ENCODE peak calls at places on chromosomes 11 and 22, in four cellular contexts. One of them, this sample, is unnamed.
A peak's percentile ranks its signal among the peaks of the same experiment; 100 is the strongest.

GRCh38 chr11:22337571-22338464 is at the start of gene SLC17A6:
- DNase-seq in K562: no peak
- DNase-seq in HL-60: peak; percentile 12
- DNase-seq in GM12878: no peak
- DNase-seq in this sample: no peak

GRCh38 chr11:30560345-30561106 is 25.6 kb downstream of the MPPED2 start:
- DNase-seq in K562: no peak
- DNase-seq in GM12878: no peak
- DNase-seq in HL-60: no peak
- DNase-seq in this sample: no peak

GRCh38 chr11:60924906-60925684 is 835 bp downstream of the TMEM132A start:
- DNase-seq in HL-60: no peak
- DNase-seq in K562: no peak
- DNase-seq in GM12878: no peak
- DNase-seq in this sample: no peak

GRCh38 chr22:21902296-21903087 is 35.0 kb upstream of the MAPK1 start:
- DNase-seq in HL-60: no peak
- DNase-seq in GM12878: peak; percentile 56
- DNase-seq in K562: no peak
- DNase-seq in this sample: peak; percentile 24

GRCh38 chr11:76455331-76455730 is 10.5 kb downstream of the EMSY start:
- DNase-seq in K562: no peak
- DNase-seq in HL-60: no peak
- DNase-seq in GM12878: no peak
- DNase-seq in this sample: no peak

GRCh38 chr22:29689872-29690213 is 30.0 kb upstream of the CABP7 start:
- DNase-seq in K562: no peak
- DNase-seq in HL-60: peak; percentile 46
- DNase-seq in GM12878: no peak
- DNase-seq in this sample: no peak

GRCh38 chr11:112469376-112469775 is 208.7 kb upstream of the PLET1 start:
- DNase-seq in K562: no peak
- DNase-seq in HL-60: no peak
- DNase-seq in GM12878: no peak
- DNase-seq in this sample: no peak

GRCh38 chr22:19066531-19067271 is 55.5 kb downstream of the DGCR2 start:
- DNase-seq in GM12878: no peak
- DNase-seq in HL-60: no peak
- DNase-seq in K562: no peak
- DNase-seq in this sample: no peak

GRCh38 chr11:85805387-85805786 is 5.6 kb downstream of the SYTL2 start:
- DNase-seq in K562: no peak
- DNase-seq in HL-60: no peak
- DNase-seq in GM12878: no peak
- DNase-seq in this sample: no peak

GRCh38 chr11:128720522-128720985 is 26.7 kb downstream of the FLI1 start:
- DNase-seq in K562: no peak
- DNase-seq in GM12878: no peak
- DNase-seq in HL-60: peak; percentile 29
- DNase-seq in this sample: no peak

GRCh38 chr22:31488988-31489617 is 539 bp downstream of the EIF4ENIF1 start:
- DNase-seq in HL-60: peak; percentile 21
- DNase-seq in K562: peak; percentile 27
- DNase-seq in GM12878: no peak
- DNase-seq in this sample: peak; percentile 41

GRCh38 chr11:115264278-115264677 is 239.9 kb downstream of the CADM1 start:
- DNase-seq in GM12878: no peak
- DNase-seq in K562: no peak
- DNase-seq in HL-60: no peak
- DNase-seq in this sample: no peak

GRCh38 chr11:125370561-125371389 is 125.3 kb downstream of the FEZ1 start:
- DNase-seq in K562: no peak
- DNase-seq in HL-60: no peak
- DNase-seq in GM12878: no peak
- DNase-seq in this sample: no peak

GRCh38 chr11:100929377-100929776 is 200.2 kb downstream of the PGR start:
- DNase-seq in GM12878: no peak
- DNase-seq in HL-60: no peak
- DNase-seq in K562: no peak
- DNase-seq in this sample: no peak

GRCh38 chr22:17228725-17229126 is 9.5 kb upstream of the ADA2 start:
- DNase-seq in K562: no peak
- DNase-seq in HL-60: no peak
- DNase-seq in GM12878: no peak
- DNase-seq in this sample: no peak

GRCh38 chr11:635945-636510 is 1.0 kb upstream of the DRD4 start:
- DNase-seq in HL-60: no peak
- DNase-seq in K562: no peak
- DNase-seq in GM12878: no peak
- DNase-seq in this sample: no peak

GRCh38 chr11:126307706-126308105 is 3.8 kb downstream of the DCPS start:
- DNase-seq in GM12878: no peak
- DNase-seq in K562: no peak
- DNase-seq in HL-60: peak; percentile 75
- DNase-seq in this sample: no peak

GRCh38 chr11:43868852-43869567 is 11.6 kb upstream of the ALKBH3 start:
- DNase-seq in K562: peak; percentile 36
- DNase-seq in GM12878: peak; percentile 84
- DNase-seq in HL-60: peak; percentile 88
- DNase-seq in this sample: peak; percentile 43

GRCh38 chr11:130611791-130612251 is 163.4 kb downstream of the ADAMTS15 start:
- DNase-seq in HL-60: no peak
- DNase-seq in GM12878: no peak
- DNase-seq in K562: no peak
- DNase-seq in this sample: no peak

GRCh38 chr22:46563381-46564083 is 26.1 kb upstream of the CELSR1 start:
- DNase-seq in K562: peak; percentile 78
- DNase-seq in GM12878: no peak
- DNase-seq in HL-60: peak; percentile 86
- DNase-seq in this sample: peak; percentile 90

GRCh38 chr22:48793949-48794348 is 1033.7 kb downstream of the BRD1 start:
- DNase-seq in HL-60: no peak
- DNase-seq in GM12878: no peak
- DNase-seq in K562: no peak
- DNase-seq in this sample: no peak

GRCh38 chr11:45886816-45887520 is 1.5 kb downstream of the MAPK8IP1 start:
- DNase-seq in K562: no peak
- DNase-seq in GM12878: no peak
- DNase-seq in HL-60: no peak
- DNase-seq in this sample: no peak

GRCh38 chr22:36767035-36767775 is 8.7 kb downstream of the IFT27 start:
- DNase-seq in K562: no peak
- DNase-seq in HL-60: no peak
- DNase-seq in GM12878: no peak
- DNase-seq in this sample: no peak

GRCh38 chr22:26431151-26431995 is 2.3 kb downstream of the ASPHD2 start:
- DNase-seq in HL-60: no peak
- DNase-seq in GM12878: peak; percentile 26
- DNase-seq in K562: no peak
- DNase-seq in this sample: no peak

GRCh38 chr11:9302448-9302847 is 11.9 kb downstream of the TMEM41B start:
- DNase-seq in GM12878: no peak
- DNase-seq in HL-60: no peak
- DNase-seq in K562: no peak
- DNase-seq in this sample: no peak

GRCh38 chr22:37201066-37201820 is 11.0 kb downstream of the SSTR3 start:
- DNase-seq in K562: no peak
- DNase-seq in HL-60: no peak
- DNase-seq in GM12878: no peak
- DNase-seq in this sample: no peak

GRCh38 chr11:19679952-19680823 is 32.4 kb upstream of the NAV2 start:
- DNase-seq in HL-60: no peak
- DNase-seq in GM12878: no peak
- DNase-seq in K562: no peak
- DNase-seq in this sample: no peak

GRCh38 chr11:29231586-29231985 is 785.2 kb downstream of the KCNA4 start:
- DNase-seq in K562: no peak
- DNase-seq in HL-60: no peak
- DNase-seq in GM12878: no peak
- DNase-seq in this sample: no peak

GRCh38 chr22:50169774-50170341 is 673 bp upstream of the PANX2 start:
- DNase-seq in GM12878: no peak
- DNase-seq in K562: peak; percentile 80
- DNase-seq in HL-60: peak; percentile 43
- DNase-seq in this sample: no peak

GRCh38 chr11:128505449-128506058 is 81.8 kb downstream of the ETS1 start:
- DNase-seq in GM12878: no peak
- DNase-seq in K562: no peak
- DNase-seq in HL-60: no peak
- DNase-seq in this sample: no peak

GRCh38 chr11:85088286-85088685 is 538.9 kb downstream of the DLG2 start:
- DNase-seq in HL-60: no peak
- DNase-seq in K562: no peak
- DNase-seq in GM12878: no peak
- DNase-seq in this sample: no peak

GRCh38 chr22:47918276-47918928 is 1156.0 kb downstream of the TBC1D22A start:
- DNase-seq in HL-60: no peak
- DNase-seq in K562: no peak
- DNase-seq in GM12878: peak; percentile 47
- DNase-seq in this sample: peak; percentile 16

GRCh38 chr11:71440021-71440755 is 8.0 kb downstream of the DHCR7 start:
- DNase-seq in HL-60: no peak
- DNase-seq in GM12878: no peak
- DNase-seq in K562: no peak
- DNase-seq in this sample: no peak
- TF ChIP-seq SPI1 in HL-60: no peak
- TF ChIP-seq SPI1 in GM12878: no peak
- TF ChIP-seq SPI1 in K562: no peak
- TF ChIP-seq SPI1 in this sample: no peak

GRCh38 chr11:75453916-75454655 is 21.1 kb upstream of the KLHL35 start:
- DNase-seq in HL-60: no peak
- DNase-seq in K562: no peak
- DNase-seq in GM12878: no peak
- DNase-seq in this sample: no peak

GRCh38 chr11:75449271-75449670 is 16.3 kb upstream of the KLHL35 start:
- DNase-seq in GM12878: no peak
- DNase-seq in K562: no peak
- DNase-seq in HL-60: no peak
- DNase-seq in this sample: no peak

GRCh38 chr11:75450236-75450635 is 17.2 kb upstream of the KLHL35 start:
- DNase-seq in GM12878: no peak
- DNase-seq in K562: no peak
- DNase-seq in HL-60: no peak
- DNase-seq in this sample: no peak

GRCh38 chr11:75449776-75450175 is 16.8 kb upstream of the KLHL35 start:
- DNase-seq in K562: no peak
- DNase-seq in HL-60: no peak
- DNase-seq in GM12878: no peak
- DNase-seq in this sample: no peak

DNA sequence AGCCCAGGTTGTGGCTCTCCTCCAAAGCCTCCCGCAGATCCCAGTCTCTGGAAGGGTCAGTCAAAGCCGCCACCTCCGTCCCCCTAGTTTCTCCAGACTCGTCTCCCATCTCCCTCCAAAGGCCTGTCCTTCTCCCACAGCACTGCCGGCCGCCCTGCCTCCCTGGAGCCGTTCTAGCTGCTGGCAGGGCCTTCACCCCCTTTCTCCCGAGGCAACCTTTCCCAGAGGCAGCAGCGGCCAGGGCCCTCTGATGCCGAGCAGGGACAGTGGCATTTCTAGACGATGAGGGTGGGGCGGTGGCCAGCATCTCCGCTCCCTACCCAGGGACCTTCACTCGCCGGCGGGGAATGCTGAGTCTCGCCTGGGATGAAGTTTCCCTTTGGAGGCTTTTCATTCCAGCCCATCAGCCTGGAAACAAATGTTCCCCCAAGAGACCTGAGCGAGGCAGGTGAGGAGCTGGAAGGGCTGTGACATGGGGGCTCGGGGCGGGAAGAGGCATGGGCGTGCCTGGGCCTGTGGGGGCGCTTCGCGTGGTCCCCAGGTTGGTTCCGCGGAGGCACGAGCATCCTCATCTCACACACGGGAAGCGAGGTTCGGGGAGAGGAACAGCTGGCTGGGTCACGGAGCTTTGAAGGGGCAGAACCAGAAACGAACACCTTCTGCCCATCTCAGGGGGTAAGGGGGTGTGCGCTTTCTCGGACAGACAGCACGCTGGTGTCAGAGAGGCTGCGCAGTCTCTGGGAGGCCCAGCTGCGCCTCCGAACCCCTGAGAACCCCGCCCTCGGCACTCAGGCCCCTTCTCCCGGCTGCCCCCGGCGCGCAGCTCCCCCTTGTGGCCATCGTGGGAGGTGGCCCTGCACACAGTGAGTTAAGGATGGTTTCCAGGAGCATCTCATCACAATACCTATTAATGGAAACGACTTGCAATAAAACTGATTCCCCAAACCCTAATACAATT is 18.1 kb upstream of the KLHL35 start:
- DNase-seq in GM12878: no peak
- DNase-seq in HL-60: peak; percentile 14
- DNase-seq in K562: peak; percentile 86
- DNase-seq in this sample: peak; percentile 53
- TF ChIP-seq SPI1 in GM12878: no peak
- TF ChIP-seq SPI1 in HL-60: no peak
- TF ChIP-seq SPI1 in K562: no peak
- TF ChIP-seq SPI1 in this sample: no peak

GRCh38 chr11:42172441-42172840 is 713.0 kb upstream of the LRRC4C start:
- DNase-seq in K562: no peak
- DNase-seq in GM12878: no peak
- DNase-seq in HL-60: no peak
- DNase-seq in this sample: no peak
- TF ChIP-seq SPI1 in K562: no peak
- TF ChIP-seq SPI1 in GM12878: no peak
- TF ChIP-seq SPI1 in HL-60: no peak
- TF ChIP-seq SPI1 in this sample: no peak

DNA sequence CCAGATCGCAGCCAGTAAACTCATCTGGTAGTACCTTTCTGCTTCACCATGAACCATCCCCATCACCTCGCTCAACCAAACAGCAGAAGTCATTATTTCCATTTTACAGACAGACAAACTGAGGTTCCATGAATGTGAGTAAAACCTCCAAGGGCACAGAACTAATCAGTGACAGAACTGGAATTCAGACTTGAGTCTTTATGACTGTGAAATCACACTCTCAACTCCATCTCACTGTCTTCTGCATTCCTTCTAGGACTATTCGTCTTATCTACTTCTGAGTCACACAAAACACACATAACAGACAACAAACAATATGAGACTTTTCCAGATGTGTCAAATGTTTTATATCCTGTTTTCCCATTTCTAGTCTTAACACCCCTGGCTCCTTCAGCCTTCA is 9.3 kb upstream of the NUP50 start:
- DNase-seq in GM12878: no peak
- DNase-seq in HL-60: no peak
- DNase-seq in K562: no peak
- DNase-seq in this sample: no peak
- TF ChIP-seq SPI1 in GM12878: no peak
- TF ChIP-seq SPI1 in HL-60: no peak
- TF ChIP-seq SPI1 in K562: no peak
- TF ChIP-seq SPI1 in this sample: no peak

DNA sequence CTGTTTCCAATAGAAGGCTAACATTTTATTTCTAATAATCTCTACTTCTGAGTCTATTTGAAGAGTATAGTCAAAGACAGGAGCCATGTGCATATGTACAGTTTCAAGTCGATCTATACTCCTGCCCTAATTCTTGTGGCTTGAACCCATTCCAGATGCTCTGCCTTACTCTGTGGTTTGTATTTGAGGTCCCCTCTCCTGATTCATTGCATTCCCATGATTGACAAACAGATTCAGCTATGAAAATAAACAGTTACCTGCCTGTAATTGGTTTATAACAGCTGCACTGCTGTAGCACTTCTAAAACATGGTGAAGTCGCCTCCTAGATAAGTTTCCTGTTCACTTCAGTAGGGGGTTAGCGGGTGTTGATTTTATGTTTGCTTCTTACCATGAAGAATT is 138.7 kb downstream of the SOX6 start:
- DNase-seq in HL-60: no peak
- DNase-seq in GM12878: no peak
- DNase-seq in K562: no peak
- DNase-seq in this sample: no peak
- TF ChIP-seq SPI1 in HL-60: no peak
- TF ChIP-seq SPI1 in GM12878: no peak
- TF ChIP-seq SPI1 in K562: no peak
- TF ChIP-seq SPI1 in this sample: no peak